ENCODE peak calls at places on chromosomes 3 and 15, in five cellular contexts. D, Z, K, U and N are unnamed samples.
A peak's percentile ranks its signal among the peaks of the same experiment; 100 is the strongest.

GRCh38 chr15:42494998-42495360 is 455 bp upstream of the SNAP23 start:
- DNase-seq in D (no peak), Z (peak; percentile 45), K (peak; percentile 23), U (peak; percentile 76), N (peak; percentile 47)

GRCh38 chr15:23857028-23857641 is 170.0 kb upstream of the NDN start:
- DNase-seq in D (no peak), Z (peak; percentile 36), K (peak; percentile 71), U (peak; percentile 8), N (peak; percentile 56)

GRCh38 chr3:114973576-114973975 is 173.5 kb downstream of the ZBTB20 start:
- DNase-seq in D (no peak), Z (no peak), K (no peak), U (no peak), N (no peak)

GRCh38 chr15:42110367-42110766 is 16.0 kb upstream of the PLA2G4D start:
- DNase-seq in D (no peak), Z (no peak), K (no peak), U (no peak), N (no peak)

GRCh38 chr3:195752066-195752465 is 31.3 kb downstream of the MUC20 start:
- DNase-seq in D (no peak), Z (no peak), K (no peak), U (no peak), N (no peak)

GRCh38 chr15:62253294-62253693 is 88.2 kb upstream of the C2CD4B start:
- DNase-seq in D (no peak), Z (no peak), K (peak; percentile 49), U (no peak), N (no peak)

GRCh38 chr3:172517859-172518466 is 5.3 kb downstream of the TNFSF10 start:
- DNase-seq in D (no peak), Z (no peak), K (no peak), U (peak; percentile 28), N (no peak)

GRCh38 chr15:45572627-45573026 is 14.6 kb upstream of the BLOC1S6 start:
- DNase-seq in D (no peak), Z (no peak), K (no peak), U (no peak), N (no peak)

GRCh38 chr3:132805071-132805470 is 82.9 kb upstream of the NPHP3 start:
- DNase-seq in D (no peak), Z (no peak), K (no peak), U (no peak), N (no peak)

GRCh38 chr3:113245775-113246174 is 34.4 kb downstream of the BOC start:
- DNase-seq in D (no peak), Z (no peak), K (no peak), U (no peak), N (no peak)

GRCh38 chr3:191301017-191301416 is 28.2 kb upstream of the CCDC50 start:
- DNase-seq in D (no peak), Z (no peak), K (no peak), U (no peak), N (no peak)

GRCh38 chr15:73464602-73465001 is 21.6 kb downstream of the REC114 start:
- DNase-seq in D (no peak), Z (no peak), K (peak; percentile 57), U (no peak), N (no peak)

GRCh38 chr3:188901126-188901525 is 270.6 kb upstream of the TPRG1 start:
- DNase-seq in D (no peak), Z (no peak), K (no peak), U (peak; percentile 48), N (no peak)

GRCh38 chr3:150503402-150504099 is 42.7 kb downstream of the SERP1 start:
- DNase-seq in D (no peak), Z (no peak), K (peak; percentile 51), U (no peak), N (no peak)

GRCh38 chr3:55271549-55271948 is 215.6 kb downstream of the WNT5A start:
- DNase-seq in D (no peak), Z (no peak), K (no peak), U (no peak), N (no peak)

GRCh38 chr3:105518806-105519418 is 152.2 kb downstream of the ALCAM start:
- DNase-seq in D (peak; percentile 38), Z (no peak), K (peak; percentile 67), U (peak; percentile 71), N (no peak)

GRCh38 chr15:38555686-38556334 is 8.8 kb downstream of the RASGRP1 start:
- DNase-seq in D (peak; percentile 76), Z (no peak), K (no peak), U (peak; percentile 10), N (no peak)

GRCh38 chr3:124985358-124985757 is 50.8 kb upstream of the MUC13 start:
- DNase-seq in D (peak; percentile 42), Z (no peak), K (peak; percentile 44), U (peak; percentile 66), N (no peak)

GRCh38 chr3:113051827-113052226 is 61.0 kb downstream of the GTPBP8 start:
- DNase-seq in D (no peak), Z (no peak), K (peak; percentile 3), U (no peak), N (no peak)

GRCh38 chr3:59927061-59927460 is 877.2 kb upstream of the CFAP20DC start:
- DNase-seq in D (no peak), Z (no peak), K (no peak), U (no peak), N (no peak)

GRCh38 chr15:92519709-92520108 is 126.0 kb downstream of the ST8SIA2 start:
- DNase-seq in D (no peak), Z (no peak), K (no peak), U (no peak), N (no peak)

GRCh38 chr3:122890077-122890484 is 95.2 kb downstream of the SLC49A4 start:
- DNase-seq in D (peak; percentile 4), Z (peak; percentile 24), K (peak; percentile 93), U (peak; percentile 99), N (no peak)

GRCh38 chr15:70023769-70024491 is 73.8 kb downstream of the TLE3 start:
- DNase-seq in D (no peak), Z (no peak), K (no peak), U (peak; percentile 54), N (peak; percentile 68)

GRCh38 chr15:76339302-76340197 is 3.0 kb downstream of the ISL2 start:
- DNase-seq in D (no peak), Z (no peak), K (peak; percentile 48), U (no peak), N (no peak)

GRCh38 chr3:155556531-155556930 is 188.3 kb downstream of the PLCH1 start:
- DNase-seq in D (no peak), Z (no peak), K (no peak), U (no peak), N (no peak)

GRCh38 chr3:4981688-4982494 is 2.7 kb downstream of the BHLHE40 start:
- DNase-seq in D (no peak), Z (no peak), K (peak; percentile 82), U (peak; percentile 74), N (no peak)

GRCh38 chr15:53072077-53072476 is 281.9 kb upstream of the ONECUT1 start:
- DNase-seq in D (no peak), Z (peak; percentile 70), K (peak; percentile 92), U (peak; percentile 87), N (peak; percentile 61)

GRCh38 chr3:73029321-73029796 is 32.1 kb upstream of the EBLN2 start:
- DNase-seq in D (peak; percentile 41), Z (no peak), K (peak; percentile 74), U (peak; percentile 98), N (no peak)

GRCh38 chr15:71790081-71790480 is 20.3 kb upstream of the NR2E3 start:
- DNase-seq in D (no peak), Z (no peak), K (no peak), U (peak; percentile 82), N (peak; percentile 24)

GRCh38 chr15:34818531-34818930 is 23.2 kb upstream of the ACTC1 start:
- DNase-seq in D (no peak), Z (no peak), K (no peak), U (no peak), N (no peak)

GRCh38 chr15:85381850-85382751 is 1.7 kb downstream of the AKAP13 start:
- DNase-seq in D (no peak), Z (no peak), K (no peak), U (peak; percentile 27), N (no peak)

GRCh38 chr15:63610209-63610841 is 13.1 kb downstream of the FBXL22 start:
- DNase-seq in D (peak; percentile 42), Z (peak; percentile 77), K (peak; percentile 91), U (peak; percentile 69), N (peak; percentile 67)

GRCh38 chr3:120101624-120102023 is 7.4 kb upstream of the GSK3B start:
- DNase-seq in D (no peak), Z (no peak), K (no peak), U (no peak), N (no peak)

GRCh38 chr3:195249858-195250464 is 21.0 kb downstream of the XXYLT1 start:
- DNase-seq in D (no peak), Z (no peak), K (no peak), U (no peak), N (no peak)